ENCODE peak calls at places on chromosomes 13 and 19, in four cellular contexts. T is sigmoid colon, V is uterus, I is Right ventricle myocardium superior. E is an unnamed sample.
A peak's percentile ranks its signal among the peaks of the same experiment; 100 is the strongest.

GRCh38 chr13:27857271-27857670 is 62.5 kb upstream of the PDX1 start:
- DNase-seq in V (no peak), T (no peak), I (no peak), E (no peak)

GRCh38 chr19:3036119-3036794 is 7.2 kb upstream of the TLE2 start:
- DNase-seq in I (peak; percentile 97), T (peak; percentile 97), V (peak; percentile 95), E (peak; percentile 93)

GRCh38 chr19:50928841-50929240 is 17.6 kb upstream of the KLK4 start:
- DNase-seq in V (no peak), T (no peak), I (no peak), E (no peak)

GRCh38 chr13:44470623-44471562 is 97.3 kb downstream of the SERP2 start:
- DNase-seq in V (no peak), T (no peak), I (no peak), E (no peak)

GRCh38 chr19:48059331-48059730 is 15.5 kb upstream of the CABP5 start:
- DNase-seq in T (peak; percentile 5), I (no peak), V (no peak), E (no peak)

GRCh38 chr19:29622191-29623070 is 16.3 kb downstream of the POP4 start:
- DNase-seq in T (no peak), V (no peak), I (no peak), E (no peak)

GRCh38 chr19:18809149-18809978 is 18.3 kb upstream of the COMP start:
- DNase-seq in V (peak; percentile 83), T (peak; percentile 93), I (peak; percentile 71), E (no peak)

GRCh38 chr19:45881082-45881908 is 4.6 kb downstream of the IRF2BP1 start:
- DNase-seq in T (no peak), V (no peak), I (no peak), E (no peak)

GRCh38 chr19:32168111-32168510 is 177.3 kb upstream of the ZNF507 start:
- DNase-seq in V (no peak), T (no peak), I (no peak), E (no peak)

GRCh38 chr13:76887070-76887563 is 912 bp upstream of the KCTD12 start:
- DNase-seq in I (peak; percentile 34), T (no peak), V (peak; percentile 23), E (no peak)

GRCh38 chr19:46386151-46386550 is 27.2 kb downstream of the CCDC8 start:
- DNase-seq in T (peak; percentile 45), I (no peak), V (no peak), E (no peak)

GRCh38 chr19:3366104-3366760 is at the start of gene NFIC:
- DNase-seq in T (peak; percentile 94), V (peak; percentile 87), I (peak; percentile 88), E (peak; percentile 84)

GRCh38 chr13:26247608-26248007 is 6.3 kb upstream of the CDK8 start:
- DNase-seq in T (no peak), I (no peak), V (no peak), E (no peak)

GRCh38 chr13:112770504-112770903 is 80.7 kb downstream of the ATP11A start:
- DNase-seq in T (no peak), V (no peak), I (no peak), E (no peak)

GRCh38 chr19:49592486-49593232 is 1.7 kb downstream of the PRR12 start:
- DNase-seq in V (no peak), I (no peak), T (peak; percentile 69), E (peak; percentile 32)

GRCh38 chr13:41496420-41497234 is 39.3 kb downstream of the RGCC start:
- DNase-seq in V (no peak), T (no peak), I (no peak), E (no peak)

GRCh38 chr19:14428882-14429416 is 4.2 kb upstream of the PKN1 start:
- DNase-seq in T (no peak), I (no peak), V (no peak), E (no peak)

GRCh38 chr13:32175307-32175706 is 139.9 kb downstream of the ZAR1L start:
- DNase-seq in T (no peak), V (peak; percentile 24), I (no peak), E (no peak)

GRCh38 chr19:33202546-33203507 is 8.7 kb downstream of the LRP3 start:
- DNase-seq in I (no peak), T (no peak), V (no peak), E (no peak)

GRCh38 chr19:35549174-35549788 is 3.9 kb downstream of the TMEM147 start:
- DNase-seq in T (no peak), I (no peak), V (peak; percentile 35), E (peak; percentile 80)

GRCh38 chr13:49499889-49500660 is 4.3 kb downstream of the PHF11 start:
- DNase-seq in I (no peak), T (no peak), V (no peak), E (no peak)

GRCh38 chr19:48090281-48090802 is 20.3 kb downstream of the PLA2G4C start:
- DNase-seq in V (no peak), I (no peak), T (no peak), E (no peak)

GRCh38 chr19:30362156-30362754 is 9.9 kb upstream of the ZNF536 start:
- DNase-seq in V (no peak), T (no peak), I (no peak), E (no peak)

GRCh38 chr19:12939292-12939606 is 840 bp downstream of the CALR start:
- DNase-seq in I (no peak), T (peak; percentile 78), V (peak; percentile 36), E (peak; percentile 47)

GRCh38 chr13:72072223-72072622 is 205.2 kb upstream of the DACH1 start:
- DNase-seq in I (no peak), T (no peak), V (no peak), E (no peak)

GRCh38 chr19:20558011-20558410 is 7.6 kb downstream of the ZNF737 start:
- DNase-seq in V (no peak), I (no peak), T (no peak), E (peak; percentile 8)

GRCh38 chr13:102847272-102848234 is 1.7 kb downstream of the ERCC5 start:
- DNase-seq in T (no peak), V (no peak), I (no peak), E (peak; percentile 57)

GRCh38 chr19:32869369-32870153 is at the start of gene SLC7A9:
- DNase-seq in I (no peak), V (no peak), T (peak; percentile 19), E (no peak)